ENCODE peak calls at places on chromosome 5, in eight cellular contexts. V, M, U, E, Q, D, G and Y are unnamed samples.

GRCh38 chr5:172766287-172767104 is 4.5 kb downstream of the DUSP1 start:
- DNase-seq in Q (peak; percentile 93), E (peak; percentile 95), D (peak; percentile 30), M (peak; percentile 68), V (peak; percentile 77), G (no peak), U (peak; percentile 90), Y (no peak)

GRCh38 chr5:10543585-10544040 is 20.3 kb upstream of the ANKRD33B start:
- DNase-seq in G (no peak), E (no peak), U (peak; percentile 7), V (no peak), Q (no peak), M (no peak), D (no peak), Y (peak; percentile 69)

GRCh38 chr5:174222891-174223290 is 177.4 kb downstream of the NSG2 start:
- DNase-seq in Q (no peak), E (no peak), V (no peak), D (no peak), U (no peak), M (no peak), G (no peak), Y (no peak)

GRCh38 chr5:172561151-172561550 is 79.9 kb upstream of the NEURL1B start:
- DNase-seq in G (no peak), E (peak; percentile 75), D (no peak), M (no peak), U (no peak), Q (no peak), V (no peak), Y (no peak)

GRCh38 chr5:79753087-79753486 is 63.5 kb downstream of the CMYA5 start:
- DNase-seq in G (no peak), U (no peak), V (no peak), D (no peak), Q (no peak), E (no peak), M (no peak), Y (no peak)

GRCh38 chr5:138604176-138604785 is 29.1 kb upstream of the HSPA9 start:
- DNase-seq in Q (no peak), M (no peak), U (no peak), V (no peak), E (no peak), D (no peak), G (no peak), Y (no peak)

GRCh38 chr5:135553688-135554462 is 18.1 kb upstream of the NEUROG1 start:
- DNase-seq in Q (peak; percentile 7), E (peak; percentile 40), V (no peak), G (no peak), D (no peak), U (no peak), M (no peak), Y (peak; percentile 3)

GRCh38 chr5:176570044-176570443 is 20.9 kb downstream of the CDHR2 start:
- DNase-seq in G (no peak), Q (peak; percentile 24), D (no peak), V (no peak), U (no peak), M (no peak), E (peak; percentile 40), Y (peak; percentile 15)

GRCh38 chr5:76547242-76547890 is 75.8 kb downstream of the F2RL2 start:
- DNase-seq in Q (no peak), G (no peak), E (peak; percentile 1), U (no peak), V (peak; percentile 83), M (no peak), D (peak; percentile 35), Y (peak; percentile 76)

GRCh38 chr5:107570805-107571531 is 99.8 kb downstream of the EFNA5 start:
- DNase-seq in M (no peak), Q (peak; percentile 98), U (no peak), E (no peak), D (no peak), G (no peak), V (no peak), Y (peak; percentile 75)

GRCh38 chr5:148443998-148444397 is 60.2 kb downstream of the FBXO38 start:
- DNase-seq in G (peak; percentile 41), M (no peak), U (no peak), D (no peak), Q (peak; percentile 73), E (peak; percentile 75), V (peak; percentile 49), Y (peak; percentile 45)

GRCh38 chr5:136057401-136057951 is 28.7 kb downstream of the TGFBI start:
- DNase-seq in V (no peak), M (no peak), E (peak; percentile 61), D (no peak), Q (no peak), G (no peak), U (no peak), Y (peak; percentile 33)

GRCh38 chr5:126454081-126454480 is 30.9 kb downstream of the GRAMD2B start:
- DNase-seq in V (no peak), Q (no peak), M (peak; percentile 39), E (no peak), U (no peak), G (no peak), D (no peak), Y (no peak)

GRCh38 chr5:143541943-143542797 is 138.7 kb upstream of the NR3C1 start:
- DNase-seq in U (no peak), V (no peak), M (no peak), E (no peak), G (no peak), D (no peak), Q (no peak), Y (no peak)

GRCh38 chr5:67211926-67212325 is 15.3 kb upstream of the CD180 start:
- DNase-seq in V (no peak), U (no peak), G (no peak), M (no peak), Q (no peak), E (peak; percentile 82), D (no peak), Y (no peak)

GRCh38 chr5:35319231-35320002 is 89.1 kb upstream of the PRLR start:
- DNase-seq in D (no peak), M (peak; percentile 23), G (no peak), V (no peak), Q (no peak), U (peak; percentile 59), E (peak; percentile 63), Y (peak; percentile 99)

GRCh38 chr5:57817001-57817453 is 334.4 kb upstream of the ACTBL2 start:
- DNase-seq in U (no peak), Q (peak; percentile 67), E (peak; percentile 20), D (no peak), M (no peak), V (no peak), G (no peak), Y (no peak)

GRCh38 chr5:57749396-57749795 is 266.8 kb upstream of the ACTBL2 start:
- DNase-seq in G (no peak), Q (no peak), E (peak; percentile 72), D (no peak), U (no peak), V (no peak), M (no peak), Y (no peak)

GRCh38 chr5:141716009-141716408 is 34.0 kb upstream of the ARAP3 start:
- DNase-seq in G (no peak), Q (no peak), E (no peak), U (no peak), V (peak; percentile 71), M (no peak), D (no peak), Y (no peak)

GRCh38 chr5:71905804-71906711 is 187.0 kb downstream of the CARTPT start:
- DNase-seq in U (no peak), D (no peak), Q (peak; percentile 26), G (no peak), E (peak; percentile 12), V (peak; percentile 14), M (no peak), Y (no peak)

GRCh38 chr5:165410476-165410875 is 1905.1 kb downstream of the MAT2B start:
- DNase-seq in D (no peak), Q (no peak), M (no peak), V (no peak), G (no peak), U (no peak), E (peak; percentile 34), Y (peak; percentile 51)

GRCh38 chr5:676699-677076 is 16.5 kb downstream of the TPPP start:
- DNase-seq in E (no peak), V (no peak), G (no peak), D (no peak), M (no peak), U (no peak), Q (no peak), Y (no peak)

GRCh38 chr5:142770650-142771609 is 753 bp downstream of the ARHGAP26 start:
- DNase-seq in M (peak; percentile 59), U (peak; percentile 87), D (peak; percentile 29), Q (peak; percentile 63), E (peak; percentile 27), V (peak; percentile 45), G (peak; percentile 14), Y (no peak)

GRCh38 chr5:125179617-125180016 is 433.2 kb upstream of the ZNF608 start:
- DNase-seq in G (no peak), E (no peak), U (no peak), V (no peak), Q (no peak), M (no peak), D (no peak), Y (no peak)

GRCh38 chr5:15501057-15501791 is 1.2 kb downstream of the FBXL7 start:
- DNase-seq in M (peak; percentile 30), U (peak; percentile 76), V (peak; percentile 44), E (peak; percentile 72), Q (peak; percentile 83), G (no peak), D (no peak), Y (no peak)

GRCh38 chr5:5141625-5142527 is 1.7 kb downstream of the ADAMTS16 start:
- DNase-seq in D (peak; percentile 9), E (peak; percentile 69), M (no peak), V (peak; percentile 73), U (no peak), G (peak; percentile 47), Q (peak; percentile 65), Y (peak; percentile 46)

GRCh38 chr5:87015908-87016307 is 251.8 kb upstream of the RASA1 start:
- DNase-seq in D (no peak), U (no peak), Q (no peak), G (no peak), E (no peak), V (no peak), M (no peak), Y (peak; percentile 86)

GRCh38 chr5:115586525-115587146 is 15.6 kb downstream of the TICAM2 start:
- DNase-seq in V (no peak), M (no peak), Q (peak; percentile 47), D (no peak), U (no peak), E (peak; percentile 59), G (no peak), Y (peak; percentile 28)

GRCh38 chr5:10875201-10875768 is 114.3 kb upstream of the DAP start:
- DNase-seq in M (no peak), D (no peak), V (no peak), E (no peak), Q (no peak), U (no peak), G (no peak), Y (no peak)

GRCh38 chr5:116576043-116576713 is 1.6 kb upstream of the SEMA6A start:
- DNase-seq in V (peak; percentile 16), D (no peak), Q (peak; percentile 69), G (peak; percentile 47), U (peak; percentile 85), E (peak; percentile 50), M (peak; percentile 66), Y (no peak)

GRCh38 chr5:140113180-140113698 is 670 bp upstream of the PURA start:
- DNase-seq in M (peak; percentile 30), U (peak; percentile 83), Q (no peak), V (no peak), E (no peak), G (no peak), D (peak; percentile 4), Y (no peak)

GRCh38 chr5:96933764-96934163 is 2.1 kb upstream of the LNPEP start:
- DNase-seq in D (no peak), M (no peak), U (no peak), G (no peak), Q (no peak), E (no peak), V (no peak), Y (no peak)